ENCODE peak calls at places on chromosomes 11 and 22, in nine cellular contexts. T is NCI-H774; X is hepatic stellate cell; J is HFF-Myc; W is CD4-positive, alpha-beta T cell; O is endodermal cell; P is GM12892; R is neuronal stem cell; G is Kasumi-1. S is an unnamed sample.

GRCh38 chr22:26888887-26889286 is 231.5 kb downstream of the MIAT start:
- DNase-seq in T (no peak), X (no peak), J (no peak), W (no peak), O (no peak), P (no peak), R (no peak), G (no peak), S (no peak)

GRCh38 chr22:32533265-32534068 is 58.9 kb downstream of the FBXO7 start:
- DNase-seq in T (no peak), X (peak), J (no peak), W (no peak), O (no peak), P (no peak), R (no peak), G (no peak), S (no peak)

GRCh38 chr22:26590525-26590858 is 560 bp upstream of the TPST2 start:
- DNase-seq in T (no peak), X (peak), J (no peak), W (no peak), O (no peak), P (no peak), R (no peak), G (peak), S (no peak)

GRCh38 chr11:95698939-95699562 is 90.5 kb downstream of the FAM76B start:
- DNase-seq in T (no peak), X (no peak), J (no peak), W (no peak), O (no peak), P (no peak), R (no peak), G (peak), S (no peak)

GRCh38 chr11:72354356-72355115 is 79.8 kb downstream of the CLPB start:
- DNase-seq in T (no peak), X (no peak), J (no peak), W (no peak), O (peak), P (no peak), R (no peak), G (no peak), S (no peak)

GRCh38 chr11:56932572-56933235 is 56.0 kb upstream of the OR5AK2 start:
- DNase-seq in T (no peak), X (no peak), J (no peak), W (no peak), O (no peak), P (no peak), R (no peak), G (no peak), S (no peak)

GRCh38 chr11:120334332-120334731 is 1.9 kb upstream of the ARHGEF12 start:
- DNase-seq in T (no peak), X (no peak), J (no peak), W (no peak), O (no peak), P (no peak), R (no peak), G (no peak), S (no peak)

GRCh38 chr11:103542851-103543250 is 433.6 kb downstream of the DYNC2H1 start:
- DNase-seq in T (no peak), X (no peak), J (no peak), W (no peak), O (no peak), P (no peak), R (no peak), G (no peak), S (no peak)

GRCh38 chr11:14974723-14975587 is 2.8 kb upstream of the CALCA start:
- DNase-seq in T (no peak), X (no peak), J (no peak), W (peak), O (peak), P (no peak), R (peak), G (no peak), S (no peak)

GRCh38 chr11:106101797-106102196 is 24.3 kb downstream of the AASDHPPT start:
- DNase-seq in T (no peak), X (peak), J (peak), W (no peak), O (no peak), P (no peak), R (no peak), G (no peak), S (no peak)

GRCh38 chr11:86608251-86608799 is 64.1 kb downstream of the ME3 start:
- DNase-seq in T (peak), X (no peak), J (peak), W (peak), O (peak), P (no peak), R (no peak), G (peak), S (peak)

GRCh38 chr22:17083811-17084540 is 824 bp upstream of the IL17RA start:
- DNase-seq in T (no peak), X (no peak), J (no peak), W (no peak), O (no peak), P (no peak), R (no peak), G (no peak), S (no peak)

GRCh38 chr11:80993561-80993960 is 1552.7 kb upstream of the TENM4 start:
- DNase-seq in T (no peak), X (no peak), J (no peak), W (no peak), O (no peak), P (no peak), R (no peak), G (no peak), S (no peak)

GRCh38 chr11:1508986-1509385 is 22.4 kb upstream of the MOB2 start:
- DNase-seq in T (no peak), X (no peak), J (no peak), W (no peak), O (no peak), P (no peak), R (no peak), G (no peak), S (no peak)

GRCh38 chr22:43100223-43100622 is 10.3 kb upstream of the BIK start:
- DNase-seq in T (no peak), X (no peak), J (no peak), W (no peak), O (no peak), P (no peak), R (no peak), G (no peak), S (no peak)

GRCh38 chr11:86244063-86244521 is 461 bp upstream of the EED start:
- DNase-seq in T (peak), X (peak), J (no peak), W (peak), O (peak), P (no peak), R (no peak), G (no peak), S (peak)

GRCh38 chr11:128342511-128343133 is 244.7 kb downstream of the ETS1 start:
- DNase-seq in T (peak), X (no peak), J (peak), W (no peak), O (peak), P (peak), R (no peak), G (peak), S (peak)

GRCh38 chr11:45560935-45561330 is 104.5 kb downstream of the CHST1 start:
- DNase-seq in T (no peak), X (no peak), J (no peak), W (no peak), O (no peak), P (no peak), R (no peak), G (no peak), S (no peak)

GRCh38 chr22:33579448-33580093 is 340.7 kb downstream of the LARGE1 start:
- DNase-seq in T (no peak), X (peak), J (peak), W (no peak), O (peak), P (peak), R (peak), G (no peak), S (peak)

GRCh38 chr22:30021881-30022619 is 58.2 kb upstream of the HORMAD2 start:
- DNase-seq in T (no peak), X (no peak), J (no peak), W (no peak), O (no peak), P (no peak), R (no peak), G (no peak), S (no peak)

GRCh38 chr22:17772249-17772962 is 1.9 kb downstream of the BID start:
- DNase-seq in T (no peak), X (no peak), J (no peak), W (no peak), O (no peak), P (no peak), R (no peak), G (no peak), S (no peak)

GRCh38 chr22:39681038-39681861 is 110.7 kb downstream of the CACNA1I start:
- DNase-seq in T (no peak), X (no peak), J (no peak), W (no peak), O (no peak), P (no peak), R (no peak), G (no peak), S (no peak)

GRCh38 chr11:64262271-64263002 is 11.1 kb downstream of the PLCB3 start:
- DNase-seq in T (no peak), X (no peak), J (no peak), W (no peak), O (no peak), P (no peak), R (no peak), G (no peak), S (no peak)

GRCh38 chr11:65225284-65226102 is 36.3 kb upstream of the POLA2 start:
- DNase-seq in T (no peak), X (peak), J (no peak), W (peak), O (peak), P (peak), R (peak), G (peak), S (peak)

GRCh38 chr22:20989323-20990138 is 7.4 kb downstream of the LZTR1 start:
- DNase-seq in T (no peak), X (no peak), J (no peak), W (no peak), O (no peak), P (no peak), R (no peak), G (no peak), S (no peak)

GRCh38 chr11:118003021-118003423 is 16.8 kb downstream of the IL10RA start:
- DNase-seq in T (no peak), X (no peak), J (no peak), W (no peak), O (no peak), P (no peak), R (no peak), G (peak), S (no peak)

GRCh38 chr22:49068861-49069260 is 758.8 kb downstream of the BRD1 start:
- DNase-seq in T (no peak), X (no peak), J (no peak), W (no peak), O (no peak), P (no peak), R (no peak), G (no peak), S (no peak)

GRCh38 chr22:19986410-19987341 is 29.9 kb downstream of the ARVCF start:
- DNase-seq in T (peak), X (peak), J (no peak), W (peak), O (peak), P (peak), R (peak), G (peak), S (peak)

S was measured in GM19239.